ENCODE peak calls at places on chromosome X, in six cellular contexts. G, L, B, W, M and T are unnamed samples.

GRCh38 chrX:110683925-110684324 is 111.7 kb downstream of the CHRDL1 start:
- DNase-seq in G (no peak), L (no peak), B (no peak), W (no peak), M (no peak), T (no peak)

GRCh38 chrX:107429090-107429489 is 20.4 kb upstream of the FRMPD3 start:
- DNase-seq in G (no peak), L (no peak), B (peak), W (peak), M (peak), T (peak)

GRCh38 chrX:12770440-12770839 is 20.8 kb upstream of the PRPS2 start:
- DNase-seq in G (no peak), L (no peak), B (peak), W (no peak), M (no peak), T (no peak)

GRCh38 chrX:30935985-30936384 is 46.9 kb upstream of the TAB3 start:
- DNase-seq in G (no peak), L (no peak), B (no peak), W (peak), M (no peak), T (peak)

GRCh38 chrX:118396113-118396512 is 50.2 kb downstream of the WDR44 start:
- DNase-seq in G (no peak), L (no peak), B (no peak), W (no peak), M (no peak), T (no peak)

GRCh38 chrX:103254171-103254824 is 657 bp downstream of the TCEAL8 start:
- DNase-seq in G (no peak), L (peak), B (peak), W (peak), M (peak), T (peak)

GRCh38 chrX:10208281-10208856 is 51.6 kb downstream of the CLCN4 start:
- DNase-seq in G (no peak), L (no peak), B (no peak), W (no peak), M (no peak), T (no peak)

GRCh38 chrX:107204063-107204605 is 2.1 kb downstream of the NUP62CL start:
- DNase-seq in G (no peak), L (no peak), B (no peak), W (no peak), M (no peak), T (no peak)

GRCh38 chrX:63250253-63250868 is 100.8 kb downstream of the SPIN4 start:
- DNase-seq in G (no peak), L (no peak), B (peak), W (peak), M (peak), T (peak)